ENCODE peak calls at places on chromosomes 13 and 19, in five cellular contexts. One of them, this sample, is unnamed. For H3K9me3, the result is how much of the 10 kb centered on the place peaks cover.

GRCh38 chr13:95833713-95834112 is 156.8 kb downstream of the DNAJC3 start:
- DNase-seq in thoracic aorta: no peak
- DNase-seq in Panc1: no peak
- DNase-seq in PC-3: peak
- DNase-seq in lung: no peak
- DNase-seq in this sample: no peak

GRCh38 chr13:20331949-20332348 is 99.8 kb upstream of the GJB6 start:
- DNase-seq in thoracic aorta: no peak
- DNase-seq in lung: no peak
- DNase-seq in Panc1: no peak
- DNase-seq in PC-3: no peak
- DNase-seq in this sample: peak

GRCh38 chr19:6802336-6803035 is 30.0 kb downstream of the VAV1 start:
- DNase-seq in thoracic aorta: no peak
- DNase-seq in lung: peak
- DNase-seq in Panc1: no peak
- DNase-seq in PC-3: peak
- DNase-seq in this sample: no peak

GRCh38 chr19:41447732-41448332 is 4.9 kb downstream of the ERICH4 start:
- DNase-seq in PC-3: no peak
- DNase-seq in thoracic aorta: no peak
- DNase-seq in lung: no peak
- DNase-seq in Panc1: no peak
- DNase-seq in this sample: no peak

GRCh38 chr19:3575260-3575741 is 2.6 kb downstream of the HMG20B start:
- DNase-seq in Panc1: no peak
- DNase-seq in thoracic aorta: no peak
- DNase-seq in lung: no peak
- DNase-seq in PC-3: no peak
- DNase-seq in this sample: no peak

GRCh38 chr19:20422616-20423205 is 142.9 kb downstream of the ZNF737 start:
- DNase-seq in PC-3: no peak
- DNase-seq in lung: no peak
- DNase-seq in thoracic aorta: no peak
- DNase-seq in Panc1: no peak
- DNase-seq in this sample: no peak

GRCh38 chr13:35791191-35791902 is 314.9 kb upstream of the MAB21L1 start:
- DNase-seq in lung: no peak
- DNase-seq in PC-3: peak
- DNase-seq in thoracic aorta: no peak
- DNase-seq in Panc1: no peak
- DNase-seq in this sample: no peak

GRCh38 chr13:44974056-44974798 is 15.0 kb downstream of the NUFIP1 start:
- DNase-seq in thoracic aorta: peak
- DNase-seq in PC-3: no peak
- DNase-seq in lung: peak
- DNase-seq in Panc1: no peak
- DNase-seq in this sample: no peak

GRCh38 chr13:100594731-100595130 is 6.1 kb upstream of the GGACT start:
- DNase-seq in Panc1: no peak
- DNase-seq in thoracic aorta: no peak
- DNase-seq in PC-3: peak
- DNase-seq in lung: no peak
- DNase-seq in this sample: no peak

GRCh38 chr13:26664942-26665341 is 95.6 kb downstream of the GPR12 start:
- DNase-seq in thoracic aorta: no peak
- DNase-seq in lung: no peak
- DNase-seq in Panc1: no peak
- DNase-seq in PC-3: no peak
- DNase-seq in this sample: no peak

GRCh38 chr13:88103824-88104223 is 432.7 kb downstream of the SLITRK5 start:
- DNase-seq in lung: no peak
- DNase-seq in thoracic aorta: no peak
- DNase-seq in Panc1: no peak
- DNase-seq in PC-3: no peak
- DNase-seq in this sample: no peak

GRCh38 chr13:39676315-39676876 is 20.9 kb downstream of the COG6 start:
- DNase-seq in lung: no peak
- DNase-seq in thoracic aorta: no peak
- DNase-seq in Panc1: no peak
- DNase-seq in PC-3: peak
- DNase-seq in this sample: peak

GRCh38 chr13:107518780-107519179 is 696.6 kb downstream of the LIG4 start:
- DNase-seq in Panc1: no peak
- DNase-seq in lung: no peak
- DNase-seq in thoracic aorta: no peak
- DNase-seq in PC-3: no peak
- DNase-seq in this sample: no peak

GRCh38 chr13:23979361-23980159 is 82.3 kb upstream of the C1QTNF9B start:
- DNase-seq in PC-3: peak
- DNase-seq in Panc1: no peak
- DNase-seq in lung: peak
- DNase-seq in thoracic aorta: peak
- DNase-seq in this sample: no peak

GRCh38 chr13:58048670-58049069 is 417.1 kb downstream of the PCDH17 start:
- DNase-seq in lung: no peak
- DNase-seq in PC-3: no peak
- DNase-seq in Panc1: no peak
- DNase-seq in thoracic aorta: no peak
- DNase-seq in this sample: no peak

GRCh38 chr19:2064395-2064787 is 13.3 kb upstream of the MKNK2 start:
- DNase-seq in Panc1: no peak
- DNase-seq in lung: no peak
- DNase-seq in PC-3: no peak
- DNase-seq in thoracic aorta: no peak
- DNase-seq in this sample: no peak

GRCh38 chr13:35198821-35199220 is 256.8 kb downstream of the NBEA start:
- DNase-seq in lung: no peak
- DNase-seq in Panc1: no peak
- DNase-seq in PC-3: no peak
- DNase-seq in thoracic aorta: no peak
- DNase-seq in this sample: no peak

GRCh38 chr13:98454389-98454881 is 122.5 kb downstream of the STK24 start:
- DNase-seq in lung: no peak
- DNase-seq in Panc1: no peak
- DNase-seq in thoracic aorta: no peak
- DNase-seq in PC-3: peak
- DNase-seq in this sample: no peak

GRCh38 chr19:29804493-29804892 is 7.3 kb upstream of the CCNE1 start:
- DNase-seq in PC-3: no peak
- DNase-seq in lung: no peak
- DNase-seq in Panc1: no peak
- DNase-seq in thoracic aorta: no peak
- DNase-seq in this sample: no peak

GRCh38 chr19:50252887-50253268 is 49.5 kb downstream of the MYH14 start:
- DNase-seq in lung: no peak
- DNase-seq in PC-3: no peak
- DNase-seq in Panc1: no peak
- DNase-seq in thoracic aorta: no peak
- DNase-seq in this sample: no peak

GRCh38 chr13:97254809-97255208 is 32.7 kb downstream of the MBNL2 start:
- DNase-seq in thoracic aorta: no peak
- DNase-seq in PC-3: peak
- DNase-seq in Panc1: no peak
- DNase-seq in lung: no peak
- DNase-seq in this sample: no peak

GRCh38 chr13:45341799-45342584 is 1.0 kb upstream of the TPT1 start:
- DNase-seq in Panc1: no peak
- DNase-seq in lung: peak
- DNase-seq in PC-3: peak
- DNase-seq in thoracic aorta: peak
- DNase-seq in this sample: no peak

GRCh38 chr13:99356216-99357089 is 49.3 kb upstream of the GPR183 start:
- DNase-seq in PC-3: no peak
- DNase-seq in thoracic aorta: no peak
- DNase-seq in Panc1: no peak
- DNase-seq in lung: no peak
- DNase-seq in this sample: no peak

GRCh38 chr13:106523566-106523965 is 11.9 kb downstream of the EFNB2 start:
- DNase-seq in PC-3: no peak
- DNase-seq in Panc1: no peak
- DNase-seq in thoracic aorta: no peak
- DNase-seq in lung: no peak
- DNase-seq in this sample: no peak

GRCh38 chr13:107367258-107367657 is 799.3 kb upstream of the ARGLU1 start:
- DNase-seq in Panc1: no peak
- DNase-seq in PC-3: peak
- DNase-seq in thoracic aorta: no peak
- DNase-seq in lung: no peak
- DNase-seq in this sample: no peak

GRCh38 chr19:4922530-4923378 is 13.5 kb downstream of the UHRF1 start:
- DNase-seq in PC-3: no peak
- DNase-seq in thoracic aorta: no peak
- DNase-seq in Panc1: no peak
- DNase-seq in lung: no peak
- DNase-seq in this sample: no peak

GRCh38 chr13:26061947-26062346 is 10.1 kb upstream of the SHISA2 start:
- DNase-seq in PC-3: peak
- DNase-seq in lung: no peak
- DNase-seq in Panc1: no peak
- DNase-seq in thoracic aorta: no peak
- DNase-seq in this sample: no peak

GRCh38 chr19:17339088-17339741 is 1.9 kb downstream of the GTPBP3 start:
- DNase-seq in thoracic aorta: no peak
- DNase-seq in lung: no peak
- DNase-seq in PC-3: no peak
- DNase-seq in Panc1: no peak
- DNase-seq in this sample: no peak

GRCh38 chr13:20475927-20476691 is 49.5 kb downstream of the CRYL1 start:
- DNase-seq in lung: no peak
- DNase-seq in thoracic aorta: no peak
- DNase-seq in Panc1: no peak
- DNase-seq in PC-3: no peak
- DNase-seq in this sample: no peak

GRCh38 chr19:39409207-39409885 is 2.7 kb downstream of the ZFP36 start:
- DNase-seq in thoracic aorta: peak
- DNase-seq in PC-3: peak
- DNase-seq in lung: peak
- DNase-seq in Panc1: peak
- DNase-seq in this sample: no peak

GRCh38 chr13:94020833-94021232 is 458.6 kb downstream of the DCT start:
- DNase-seq in lung: no peak
- DNase-seq in PC-3: peak
- DNase-seq in thoracic aorta: no peak
- DNase-seq in Panc1: no peak
- DNase-seq in this sample: no peak

GRCh38 chr19:13092206-13092605 is 10.5 kb downstream of the LYL1 start:
- DNase-seq in PC-3: no peak
- DNase-seq in thoracic aorta: no peak
- DNase-seq in Panc1: no peak
- DNase-seq in lung: no peak
- DNase-seq in this sample: no peak

GRCh38 chr19:9570255-9570654 is 14.0 kb downstream of the ZNF121 start:
- DNase-seq in thoracic aorta: no peak
- DNase-seq in Panc1: no peak
- DNase-seq in PC-3: no peak
- DNase-seq in lung: no peak
- DNase-seq in this sample: no peak

GRCh38 chr19:9566729-9567128 is 17.6 kb downstream of the ZNF121 start:
- DNase-seq in Panc1: no peak
- DNase-seq in thoracic aorta: no peak
- DNase-seq in lung: no peak
- DNase-seq in PC-3: no peak
- DNase-seq in this sample: no peak

DNA sequence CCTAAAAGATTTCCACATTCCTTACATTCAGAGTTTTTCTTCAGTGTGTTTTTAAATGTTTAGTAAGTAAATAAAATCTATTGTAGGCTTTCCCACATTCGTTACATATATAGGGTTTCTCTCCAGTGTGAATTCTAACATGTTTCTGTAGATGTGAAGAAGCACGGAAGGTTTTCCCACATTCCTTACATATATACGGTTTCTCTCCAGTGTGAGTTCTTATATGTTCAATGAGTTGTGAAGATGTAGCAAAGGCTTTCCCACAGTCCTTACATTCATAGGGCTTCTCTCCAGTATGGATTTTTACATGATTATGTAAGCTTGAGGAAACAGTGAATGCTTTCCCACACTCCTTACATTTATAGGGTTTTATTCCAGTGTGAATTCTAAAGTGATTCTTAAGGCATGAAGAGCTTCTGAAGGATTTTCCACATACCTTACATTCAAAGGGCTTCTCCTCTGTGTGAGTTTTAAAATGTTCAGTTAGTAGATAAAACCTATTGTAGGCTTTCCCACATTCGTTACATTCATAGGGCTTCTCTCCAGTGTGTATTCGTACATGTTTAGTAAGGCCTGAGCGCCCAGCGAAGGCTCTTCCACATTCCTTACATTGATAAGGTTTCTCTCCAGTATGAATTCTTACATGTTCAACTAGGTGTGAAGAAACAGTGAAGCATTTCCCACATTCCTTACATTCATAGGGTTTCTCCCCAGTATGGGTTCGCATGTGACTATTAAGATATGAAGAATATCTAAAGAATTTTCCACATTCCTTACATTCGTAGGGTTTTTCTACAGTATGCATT is 18.2 kb downstream of the ZNF121 start:
- DNase-seq in Panc1: no peak
- DNase-seq in thoracic aorta: no peak
- DNase-seq in PC-3: peak
- DNase-seq in lung: no peak
- DNase-seq in this sample: no peak
- H3K9me3 ChIP-seq in Panc1: half or more
- H3K9me3 ChIP-seq in thoracic aorta: half or more
- H3K9me3 ChIP-seq in PC-3: half or more
- H3K9me3 ChIP-seq in lung: half or more
- H3K9me3 ChIP-seq in this sample: half or more

GRCh38 chr19:36821758-36822157 is 16.4 kb downstream of the ZNF790 start:
- DNase-seq in Panc1: no peak
- DNase-seq in lung: no peak
- DNase-seq in PC-3: no peak
- DNase-seq in thoracic aorta: no peak
- DNase-seq in this sample: no peak
- H3K9me3 ChIP-seq in Panc1: half or more
- H3K9me3 ChIP-seq in lung: under half
- H3K9me3 ChIP-seq in PC-3: under half
- H3K9me3 ChIP-seq in thoracic aorta: half or more
- H3K9me3 ChIP-seq in this sample: under half

GRCh38 chr19:15730538-15730937 is 2.7 kb downstream of the OR10H2 start:
- DNase-seq in lung: no peak
- DNase-seq in PC-3: no peak
- DNase-seq in Panc1: no peak
- DNase-seq in thoracic aorta: no peak
- DNase-seq in this sample: no peak
- H3K9me3 ChIP-seq in lung: under half
- H3K9me3 ChIP-seq in PC-3: under half
- H3K9me3 ChIP-seq in Panc1: under half
- H3K9me3 ChIP-seq in thoracic aorta: under half
- H3K9me3 ChIP-seq in this sample: under half

DNA sequence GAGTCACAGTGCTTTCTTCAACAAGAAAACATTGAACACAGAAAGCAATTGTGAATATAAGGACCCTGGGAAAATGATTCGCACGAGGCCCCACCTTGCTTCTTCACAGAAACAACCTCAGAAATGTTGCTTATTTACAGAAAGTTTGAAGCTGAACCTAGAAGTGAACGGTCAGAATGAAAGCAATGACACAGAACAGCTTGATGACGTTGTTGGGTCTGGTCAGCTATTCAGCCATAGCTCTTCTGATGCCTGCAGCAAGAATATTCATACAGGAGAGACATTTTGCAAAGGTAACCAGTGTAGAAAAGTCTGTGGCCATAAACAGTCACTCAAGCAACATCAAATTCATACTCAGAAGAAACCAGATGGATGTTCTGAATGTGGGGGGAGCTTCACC is 15.7 kb downstream of the ZNF175 start:
- DNase-seq in thoracic aorta: no peak
- DNase-seq in lung: no peak
- DNase-seq in Panc1: no peak
- DNase-seq in PC-3: no peak
- DNase-seq in this sample: no peak
- H3K9me3 ChIP-seq in thoracic aorta: under half
- H3K9me3 ChIP-seq in lung: under half
- H3K9me3 ChIP-seq in Panc1: under half
- H3K9me3 ChIP-seq in PC-3: under half
- H3K9me3 ChIP-seq in this sample: under half